ENCODE peak calls at places on chromosome 2, in six cellular contexts. S is NCI-H1417, E is AG10803, A is caudate nucleus, W is IMR-90, C is right cardiac atrium. L is an unnamed sample.

GRCh38 chr2:18900691-18901113 is 311.3 kb upstream of the NT5C1B start:
- DNase-seq in S (no peak), E (peak), A (no peak), W (no peak), C (no peak), L (no peak)

GRCh38 chr2:203341741-203342310 is 13.6 kb downstream of the ABI2 start:
- DNase-seq in S (no peak), E (peak), A (no peak), W (peak), C (no peak), L (no peak)

GRCh38 chr2:218982312-218983262 is 2.4 kb downstream of the FEV start:
- DNase-seq in S (no peak), E (no peak), A (no peak), W (no peak), C (no peak), L (no peak)

GRCh38 chr2:98608962-98609604 is 694 bp downstream of the UNC50 start:
- DNase-seq in S (no peak), E (peak), A (no peak), W (peak), C (peak), L (peak)

GRCh38 chr2:14543284-14543683 is 89.2 kb upstream of the LRATD1 start:
- DNase-seq in S (peak), E (no peak), A (no peak), W (peak), C (no peak), L (no peak)

GRCh38 chr2:136207030-136207623 is 89.2 kb upstream of the CXCR4 start:
- DNase-seq in S (no peak), E (no peak), A (no peak), W (no peak), C (no peak), L (peak)

GRCh38 chr2:207683879-207684627 is 27.4 kb upstream of the CCNYL1 start:
- DNase-seq in S (no peak), E (peak), A (no peak), W (peak), C (no peak), L (no peak)

GRCh38 chr2:31258351-31258750 is 24.4 kb downstream of the EHD3 start:
- DNase-seq in S (no peak), E (no peak), A (no peak), W (no peak), C (no peak), L (no peak)

GRCh38 chr2:49153231-49153630 is 1.1 kb downstream of the FSHR start:
- DNase-seq in S (no peak), E (no peak), A (no peak), W (no peak), C (no peak), L (no peak)

GRCh38 chr2:220394433-220394832 is 767.0 kb downstream of the SLC4A3 start:
- DNase-seq in S (peak), E (peak), A (no peak), W (peak), C (peak), L (peak)

GRCh38 chr2:205612661-205613060 is 69.6 kb upstream of the NRP2 start:
- DNase-seq in S (no peak), E (no peak), A (no peak), W (no peak), C (no peak), L (no peak)

GRCh38 chr2:231212329-231212845 is 14.0 kb downstream of the ARMC9 start:
- DNase-seq in S (no peak), E (no peak), A (no peak), W (peak), C (no peak), L (no peak)

GRCh38 chr2:202941771-202942170 is 29.7 kb downstream of the CARF start:
- DNase-seq in S (no peak), E (peak), A (no peak), W (peak), C (no peak), L (no peak)

GRCh38 chr2:120684691-120685402 is 50.8 kb upstream of the GLI2 start:
- DNase-seq in S (no peak), E (peak), A (no peak), W (peak), C (no peak), L (no peak)

GRCh38 chr2:162075689-162076132 is 1.7 kb upstream of the DPP4 start:
- DNase-seq in S (no peak), E (peak), A (no peak), W (peak), C (no peak), L (no peak)

GRCh38 chr2:26613241-26614204 is 27.6 kb downstream of the CIB4 start:
- DNase-seq in S (peak), E (no peak), A (no peak), W (no peak), C (peak), L (peak)

GRCh38 chr2:71826299-71826698 is 321.4 kb downstream of the CYP26B1 start:
- DNase-seq in S (no peak), E (no peak), A (no peak), W (no peak), C (no peak), L (no peak)

GRCh38 chr2:210502997-210503621 is 26.6 kb upstream of the LANCL1 start:
- DNase-seq in S (peak), E (peak), A (peak), W (peak), C (peak), L (no peak)

GRCh38 chr2:165312999-165313398 is 73.8 kb downstream of the SCN2A start:
- DNase-seq in S (no peak), E (no peak), A (no peak), W (no peak), C (no peak), L (no peak)

GRCh38 chr2:219851801-219852481 is 224.5 kb downstream of the SLC4A3 start:
- DNase-seq in S (no peak), E (peak), A (no peak), W (peak), C (no peak), L (peak)

GRCh38 chr2:102193074-102193473 is 6.3 kb downstream of the IL1RL2 start:
- DNase-seq in S (no peak), E (no peak), A (no peak), W (peak), C (no peak), L (no peak)

GRCh38 chr2:25042321-25043240 is 705 bp downstream of the EFR3B start:
- DNase-seq in S (peak), E (peak), A (peak), W (peak), C (peak), L (peak)